ENCODE peak calls at places on chromosomes 7 and 10, in eight cellular contexts. V, G, Y, U, P, T, H and O are unnamed samples.

GRCh38 chr7:69564454-69565417 is 33.5 kb upstream of the AUTS2 start:
- DNase-seq in G (no peak), H (peak), P (no peak), Y (no peak), T (no peak), V (peak), U (no peak), O (no peak)

GRCh38 chr10:43644252-43644651 is 4.4 kb downstream of the ZNF32 start:
- DNase-seq in G (no peak), V (no peak), P (no peak), Y (no peak), T (no peak), U (no peak), H (no peak), O (no peak)

GRCh38 chr10:123790132-123790885 is 101.3 kb downstream of the CPXM2 start:
- DNase-seq in H (no peak), T (no peak), Y (no peak), P (peak), V (no peak), G (no peak), U (no peak), O (no peak)

GRCh38 chr7:155858521-155859061 is 46.3 kb upstream of the SHH start:
- DNase-seq in H (no peak), V (no peak), U (no peak), P (peak), T (no peak), Y (no peak), G (no peak), O (no peak)

GRCh38 chr7:33048704-33049103 is 13.9 kb downstream of the NT5C3A start:
- DNase-seq in H (no peak), U (no peak), V (no peak), G (no peak), P (no peak), T (no peak), Y (no peak), O (no peak)

GRCh38 chr7:115208710-115209540 is 287.0 kb downstream of the MDFIC start:
- DNase-seq in Y (no peak), T (peak), P (no peak), H (no peak), V (no peak), G (no peak), U (no peak), O (no peak)

GRCh38 chr10:100976906-100977305 is 7.6 kb downstream of the SEMA4G start:
- DNase-seq in T (no peak), P (no peak), V (no peak), Y (no peak), U (no peak), H (no peak), G (no peak), O (no peak)

GRCh38 chr7:43302773-43303172 is 190.3 kb downstream of the HECW1 start:
- DNase-seq in V (no peak), U (no peak), G (no peak), T (no peak), Y (peak), P (no peak), H (no peak), O (no peak)

GRCh38 chr7:64884085-64884912 is 18.8 kb upstream of the ZNF273 start:
- DNase-seq in G (no peak), U (no peak), T (no peak), V (no peak), H (no peak), P (no peak), Y (no peak), O (no peak)

GRCh38 chr7:29044529-29044928 is 86.4 kb upstream of the TRIL start:
- DNase-seq in H (no peak), Y (no peak), V (no peak), U (no peak), P (no peak), T (no peak), G (no peak), O (no peak)

GRCh38 chr7:28575241-28575643 is 162.9 kb downstream of the CREB5 start:
- DNase-seq in U (no peak), H (no peak), T (no peak), V (no peak), G (no peak), Y (no peak), P (no peak), O (no peak)

GRCh38 chr7:84251183-84251845 is 56.7 kb upstream of the SEMA3A start:
- DNase-seq in G (no peak), U (no peak), T (no peak), Y (no peak), V (peak), P (peak), H (peak), O (no peak)

GRCh38 chr10:128026620-128027281 is 99.5 kb downstream of the MKI67 start:
- DNase-seq in Y (no peak), G (no peak), T (no peak), V (no peak), U (peak), P (no peak), H (no peak), O (no peak)

GRCh38 chr10:124569623-124570470 is 108.2 kb downstream of the LHPP start:
- DNase-seq in T (peak), P (no peak), U (no peak), V (no peak), H (no peak), Y (no peak), G (no peak), O (no peak)

GRCh38 chr10:122152544-122152943 is 118.6 kb upstream of the BTBD16 start:
- DNase-seq in T (no peak), Y (no peak), G (no peak), U (no peak), V (peak), H (peak), P (no peak), O (no peak)